ENCODE peak calls at places on chromosomes 2 and 18, in six cellular contexts. I is transverse colon, E is breast epithelium, K is GM23338, J is GM12878, V is K562. B is an unnamed sample.

GRCh38 chr2:134917219-134917957 is 1.2 kb upstream of the CCNT2 start:
- DNase-seq in I (peak), E (no peak), K (peak), J (no peak), V (no peak), B (no peak)

GRCh38 chr2:113258748-113259147 is 20.0 kb downstream of the PAX8 start:
- DNase-seq in I (no peak), E (no peak), K (no peak), J (no peak), V (no peak), B (no peak)

GRCh38 chr2:56749152-56749752 is 565.5 kb downstream of the CCDC85A start:
- DNase-seq in I (no peak), E (no peak), K (peak), J (no peak), V (no peak), B (no peak)

GRCh38 chr2:226115102-226115831 is 684.4 kb downstream of the IRS1 start:
- DNase-seq in I (no peak), E (no peak), K (no peak), J (no peak), V (no peak), B (no peak)

GRCh38 chr2:74515271-74516069 is 1.2 kb downstream of the TLX2 start:
- DNase-seq in I (no peak), E (no peak), K (peak), J (no peak), V (no peak), B (no peak)

GRCh38 chr18:67265464-67266245 is 250.9 kb downstream of the DSEL start:
- DNase-seq in I (no peak), E (no peak), K (no peak), J (no peak), V (no peak), B (no peak)

GRCh38 chr18:5452943-5453342 is 90.9 kb downstream of the EPB41L3 start:
- DNase-seq in I (no peak), E (no peak), K (no peak), J (no peak), V (no peak), B (no peak)

GRCh38 chr18:73201940-73202339 is 334.2 kb upstream of the NETO1 start:
- DNase-seq in I (no peak), E (no peak), K (no peak), J (no peak), V (no peak), B (no peak)

GRCh38 chr2:164837807-164838206 is 3.8 kb downstream of the COBLL1 start:
- DNase-seq in I (no peak), E (no peak), K (no peak), J (no peak), V (no peak), B (no peak)

GRCh38 chr2:2861666-2862240 is 515.9 kb downstream of the EIPR1 start:
- DNase-seq in I (no peak), E (no peak), K (no peak), J (no peak), V (no peak), B (no peak)

GRCh38 chr18:35491689-35492077 is 6.1 kb downstream of the INO80C start:
- DNase-seq in I (no peak), E (no peak), K (peak), J (no peak), V (no peak), B (no peak)

GRCh38 chr2:128512664-128513415 is 194.2 kb upstream of the HS6ST1 start:
- DNase-seq in I (no peak), E (no peak), K (no peak), J (no peak), V (no peak), B (no peak)

GRCh38 chr2:17043173-17043572 is 377.5 kb upstream of the CYRIA start:
- DNase-seq in I (no peak), E (no peak), K (no peak), J (no peak), V (no peak), B (no peak)

GRCh38 chr18:73824684-73825083 is 322.9 kb downstream of the FBXO15 start:
- DNase-seq in I (no peak), E (no peak), K (no peak), J (no peak), V (no peak), B (no peak)

GRCh38 chr2:82282111-82282882 is 1977.7 kb upstream of the LRRTM1 start:
- DNase-seq in I (no peak), E (no peak), K (peak), J (no peak), V (no peak), B (no peak)

GRCh38 chr2:235621736-235622135 is 127.9 kb downstream of the AGAP1 start:
- DNase-seq in I (no peak), E (no peak), K (no peak), J (no peak), V (no peak), B (no peak)

GRCh38 chr18:46471809-46472498 is 185.1 kb downstream of the LOXHD1 start:
- DNase-seq in I (no peak), E (no peak), K (no peak), J (no peak), V (no peak), B (no peak)

GRCh38 chr2:168545439-168546082 is 89.5 kb downstream of the CERS6 start:
- DNase-seq in I (no peak), E (no peak), K (no peak), J (no peak), V (no peak), B (no peak)

GRCh38 chr2:237664151-237664550 is 36.8 kb downstream of the LRRFIP1 start:
- DNase-seq in I (no peak), E (no peak), K (no peak), J (no peak), V (no peak), B (no peak)

GRCh38 chr2:173962036-173962435 is 3.1 kb downstream of the SP3 start:
- DNase-seq in I (no peak), E (no peak), K (no peak), J (no peak), V (no peak), B (no peak)

GRCh38 chr2:3633089-3633981 is 24.7 kb upstream of the ALLC start:
- DNase-seq in I (peak), E (no peak), K (no peak), J (no peak), V (no peak), B (no peak)

GRCh38 chr2:124753842-124754241 is 728.8 kb downstream of the CNTNAP5 start:
- DNase-seq in I (no peak), E (no peak), K (peak), J (no peak), V (no peak), B (no peak)

GRCh38 chr2:64404002-64404731 is 49.8 kb upstream of the LGALSL start:
- DNase-seq in I (peak), E (peak), K (peak), J (no peak), V (no peak), B (no peak)

GRCh38 chr2:75450068-75450467 is 110.7 kb downstream of the EVA1A start:
- DNase-seq in I (no peak), E (no peak), K (no peak), J (no peak), V (no peak), B (no peak)

GRCh38 chr2:12717191-12717987 is 653 bp downstream of the TRIB2 start:
- DNase-seq in I (peak), E (peak), K (peak), J (no peak), V (peak), B (peak)

GRCh38 chr2:172256886-172257285 is 154.2 kb upstream of the DLX2 start:
- DNase-seq in I (no peak), E (no peak), K (no peak), J (no peak), V (no peak), B (no peak)

GRCh38 chr2:174931724-174932123 is 73.5 kb downstream of the CHN1 start:
- DNase-seq in I (no peak), E (no peak), K (peak), J (no peak), V (no peak), B (no peak)

GRCh38 chr18:46756559-46757201 is at the start of gene ST8SIA5:
- DNase-seq in I (no peak), E (no peak), K (peak), J (no peak), V (no peak), B (peak)

GRCh38 chr18:13617826-13618515 is 108.4 kb downstream of the FAM210A start:
- DNase-seq in I (no peak), E (no peak), K (no peak), J (no peak), V (no peak), B (no peak)

DNA sequence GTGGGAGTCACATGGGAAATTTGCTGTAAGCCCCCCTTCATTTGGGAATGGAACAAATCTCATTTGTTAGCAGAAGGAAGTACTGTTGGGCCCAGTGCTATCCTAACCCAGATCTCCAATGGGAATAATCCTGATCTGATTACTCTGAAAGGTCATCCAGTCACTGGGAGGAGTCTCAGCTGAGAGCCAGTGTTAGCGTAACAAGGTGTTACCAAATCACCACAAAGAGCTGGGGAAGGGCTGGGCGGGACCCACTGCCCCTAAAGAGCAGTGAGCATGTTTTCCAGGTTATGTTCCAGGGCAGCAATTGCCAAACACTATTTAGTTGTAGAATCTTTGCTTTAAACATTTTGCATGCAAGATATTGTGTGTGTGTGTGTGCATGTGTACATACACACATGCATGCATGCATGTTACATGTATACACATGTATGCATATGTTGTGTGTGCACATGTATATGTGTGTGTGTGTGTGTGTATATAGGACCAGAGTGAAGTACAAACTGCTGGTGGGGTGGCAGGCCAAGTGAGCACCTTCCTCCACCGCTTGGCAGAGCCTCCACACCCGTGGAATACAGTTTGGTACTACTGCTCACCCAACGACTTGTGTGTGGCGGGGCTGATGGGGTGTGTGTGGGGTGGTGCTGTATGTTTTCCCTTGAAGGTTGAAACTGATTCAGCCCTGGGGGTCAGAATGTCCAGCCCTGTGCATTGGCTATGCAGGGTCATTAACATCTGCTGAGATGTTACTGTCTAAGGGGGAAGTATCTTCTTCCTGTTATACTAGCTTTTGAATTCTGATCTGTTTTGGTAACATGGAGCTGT is 15.2 kb downstream of the INPP5D start:
- DNase-seq in I (peak), E (no peak), K (no peak), J (no peak), V (no peak), B (no peak)
- TF ChIP-seq POLR2AphosphoS5 in I (no peak), E (no peak), K (no peak), J (no peak), V (no peak), B (no peak)

DNA sequence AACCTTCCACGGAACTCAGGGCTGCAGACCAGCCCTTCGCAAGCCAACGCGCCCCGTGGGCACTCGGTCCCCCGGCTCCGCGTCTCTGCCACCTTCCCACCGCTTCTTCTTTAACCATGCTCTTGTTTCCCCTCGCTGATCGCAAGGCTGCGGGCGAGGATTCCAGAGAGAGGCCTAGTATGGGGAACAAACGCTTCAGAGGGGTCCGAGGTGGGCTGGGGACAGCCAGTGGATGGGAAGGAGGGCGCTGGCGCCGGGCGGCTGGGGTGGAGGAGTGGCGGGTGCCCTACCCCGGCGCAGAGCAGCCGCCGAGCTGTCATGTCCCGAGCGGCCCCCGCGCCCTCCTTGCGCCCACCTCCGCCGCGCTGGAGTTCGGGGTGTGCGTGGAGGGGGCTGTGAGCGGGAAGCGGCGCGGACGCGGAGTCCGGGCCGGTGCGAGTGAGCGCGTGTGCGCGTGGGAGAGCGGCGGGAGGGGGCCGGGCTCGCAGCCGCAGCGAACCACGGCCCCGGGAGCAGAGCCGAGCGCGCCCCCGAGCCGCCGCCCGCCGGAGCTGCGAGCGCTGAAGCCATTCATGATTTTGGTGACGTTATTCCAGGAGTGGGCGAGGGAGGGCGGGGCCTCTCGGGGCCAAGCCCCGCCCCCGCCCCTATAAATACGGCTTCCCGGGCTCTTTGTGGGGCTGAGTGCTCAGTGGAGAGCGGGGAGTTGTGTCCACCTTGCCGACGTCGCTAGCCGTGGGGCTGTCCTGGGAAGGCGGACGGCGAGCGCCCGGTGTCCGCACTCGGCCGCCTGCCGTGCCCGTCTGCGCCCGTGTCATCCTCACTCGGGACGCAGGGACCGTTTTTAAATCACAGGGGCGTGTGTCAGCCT is at the start of gene LBH:
- DNase-seq in I (peak), E (peak), K (peak), J (peak), V (peak), B (peak)
- TF ChIP-seq POLR2AphosphoS5 in I (peak), E (peak), K (peak), J (peak), V (peak), B (peak)

GRCh38 chr2:42572297-42573081 is 4.1 kb downstream of the MTA3 start:
- DNase-seq in I (no peak), E (no peak), K (no peak), J (no peak), V (no peak), B (no peak)
- TF ChIP-seq POLR2AphosphoS5 in I (no peak), E (no peak), K (no peak), J (no peak), V (no peak), B (no peak)

GRCh38 chr18:36608107-36608506 is 220.7 kb downstream of the TPGS2 start:
- DNase-seq in I (no peak), E (no peak), K (no peak), J (no peak), V (no peak), B (no peak)
- TF ChIP-seq POLR2AphosphoS5 in I (no peak), E (no peak), K (no peak), J (no peak), V (no peak), B (no peak)

DNA sequence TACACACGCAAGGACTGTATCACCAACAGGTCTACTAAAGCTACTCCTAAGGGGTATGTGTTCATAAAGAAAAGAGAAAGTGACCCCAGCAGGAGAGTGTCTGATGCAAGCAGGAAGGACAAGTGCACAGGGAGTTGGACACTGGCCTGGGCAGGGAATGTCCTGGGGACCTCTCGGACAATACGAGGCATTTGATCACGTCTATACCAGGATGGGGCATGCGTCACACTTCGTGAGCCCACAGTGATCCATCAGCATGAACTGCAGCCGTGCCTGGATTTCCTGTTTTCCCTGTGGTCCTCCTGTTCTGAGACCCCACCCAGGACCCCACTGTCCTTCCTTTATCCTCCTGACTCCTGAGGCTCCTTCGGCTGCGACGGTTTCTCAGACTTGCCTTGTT is 113.9 kb downstream of the HDAC4 start:
- DNase-seq in I (peak), E (no peak), K (no peak), J (no peak), V (no peak), B (no peak)
- TF ChIP-seq POLR2AphosphoS5 in I (no peak), E (no peak), K (no peak), J (no peak), V (no peak), B (no peak)

GRCh38 chr2:215430528-215431187 is 5.2 kb downstream of the FN1 start:
- DNase-seq in I (no peak), E (no peak), K (no peak), J (no peak), V (no peak), B (no peak)
- TF ChIP-seq POLR2AphosphoS5 in I (no peak), E (no peak), K (no peak), J (no peak), V (no peak), B (no peak)

GRCh38 chr2:133579295-133579694 is 11.0 kb upstream of the NCKAP5 start:
- DNase-seq in I (peak), E (no peak), K (no peak), J (no peak), V (no peak), B (no peak)
- TF ChIP-seq POLR2AphosphoS5 in I (no peak), E (no peak), K (no peak), J (no peak), V (no peak), B (no peak)

DNA sequence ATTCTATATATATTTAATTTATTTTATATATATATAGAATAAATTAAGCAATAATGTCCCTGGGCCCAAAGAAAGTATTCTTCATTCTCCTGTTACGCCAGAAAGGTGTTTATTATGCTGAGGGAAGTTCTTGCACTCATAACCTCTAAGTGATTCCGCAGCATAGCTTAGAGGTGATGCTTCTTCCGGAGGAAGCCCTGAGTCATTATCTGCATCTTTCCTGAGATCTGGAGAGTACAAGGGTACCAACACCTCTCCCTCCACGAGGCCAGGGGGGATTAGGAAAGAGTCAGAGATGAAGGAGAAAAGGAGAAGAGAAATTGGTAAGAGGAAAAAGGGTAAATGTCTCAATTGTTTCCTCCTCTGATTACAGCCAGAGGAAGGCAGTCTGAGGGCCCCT is 43.1 kb upstream of the RTN4 start:
- DNase-seq in I (no peak), E (no peak), K (no peak), J (no peak), V (peak), B (no peak)
- TF ChIP-seq POLR2AphosphoS5 in I (no peak), E (no peak), K (no peak), J (no peak), V (no peak), B (no peak)